ENCODE peak calls at places on chromosomes 5 and 9, in five cellular contexts. M is aorta, P is T-helper 1 cell, L is NCI-H1092 treated with DMSO at 0.1 percent for 48 hours, A is dorsolateral prefrontal cortex. Z is an unnamed sample.

GRCh38 chr5:36066001-36066539 is 612 bp downstream of the UGT3A2 start:
- DNase-seq in M (no peak), P (no peak), L (no peak), A (no peak), Z (no peak)

GRCh38 chr9:34085581-34086500 is 37.2 kb upstream of the UBAP2 start:
- DNase-seq in M (no peak), P (no peak), L (no peak), A (peak), Z (no peak)

GRCh38 chr5:116436674-116437350 is 137.8 kb downstream of the SEMA6A start:
- DNase-seq in M (no peak), P (no peak), L (no peak), A (no peak), Z (no peak)

GRCh38 chr5:28328691-28329090 is 1290.3 kb upstream of the CDH9 start:
- DNase-seq in M (no peak), P (no peak), L (no peak), A (no peak), Z (no peak)

GRCh38 chr5:161602739-161603138 is 56.2 kb upstream of the GABRB2 start:
- DNase-seq in M (no peak), P (no peak), L (no peak), A (no peak), Z (no peak)

GRCh38 chr5:177397875-177398390 is 2.5 kb downstream of the PFN3 start:
- DNase-seq in M (no peak), P (no peak), L (no peak), A (no peak), Z (no peak)

GRCh38 chr5:93886917-93887361 is 145.5 kb upstream of the POU5F2 start:
- DNase-seq in M (no peak), P (no peak), L (no peak), A (no peak), Z (no peak)

GRCh38 chr9:36987409-36987808 is 46.7 kb downstream of the PAX5 start:
- DNase-seq in M (no peak), P (no peak), L (no peak), A (no peak), Z (no peak)

GRCh38 chr9:3858961-3859360 is 333.2 kb upstream of the RFX3 start:
- DNase-seq in M (no peak), P (no peak), L (no peak), A (no peak), Z (no peak)

GRCh38 chr9:108060165-108060564 is 570.6 kb upstream of the KLF4 start:
- DNase-seq in M (no peak), P (no peak), L (no peak), A (no peak), Z (no peak)

GRCh38 chr9:76649894-76650293 is 114.3 kb upstream of the PCA3 start:
- DNase-seq in M (no peak), P (no peak), L (no peak), A (no peak), Z (no peak)

GRCh38 chr9:78300209-78300608 is 3.3 kb downstream of the PSAT1 start:
- DNase-seq in M (no peak), P (no peak), L (no peak), A (no peak), Z (no peak)

GRCh38 chr9:15401266-15401665 is 21.4 kb upstream of the SNAPC3 start:
- DNase-seq in M (peak), P (no peak), L (no peak), A (no peak), Z (no peak)

GRCh38 chr5:54703091-54703490 is 185.5 kb downstream of the SNX18 start:
- DNase-seq in M (peak), P (no peak), L (no peak), A (no peak), Z (peak)